ENCODE peak calls at places on chromosomes 12 and 14, in five cellular contexts. I, E, G, J and K are unnamed samples.

GRCh38 chr12:115998789-115999478 is 278.6 kb downstream of the MED13L start:
- DNase-seq in I (no peak), E (no peak), G (no peak), J (no peak), K (no peak)

GRCh38 chr12:104605685-104606084 is 148.9 kb downstream of the CHST11 start:
- DNase-seq in I (no peak), E (no peak), G (peak), J (no peak), K (no peak)

GRCh38 chr14:103372552-103373304 is 12.5 kb upstream of the MARK3 start:
- DNase-seq in I (no peak), E (no peak), G (no peak), J (no peak), K (no peak)

GRCh38 chr14:21852061-21852664 is 178.5 kb upstream of the OR4E1 start:
- DNase-seq in I (peak), E (peak), G (peak), J (peak), K (peak)

GRCh38 chr14:37246427-37246829 is 48.7 kb downstream of the MIPOL1 start:
- DNase-seq in I (no peak), E (no peak), G (no peak), J (no peak), K (no peak)

GRCh38 chr12:116558280-116559079 is 701 bp upstream of the MAP1LC3B2 start:
- DNase-seq in I (no peak), E (no peak), G (no peak), J (no peak), K (no peak)

GRCh38 chr14:21063479-21063878 is 5.9 kb downstream of the RNASE8 start:
- DNase-seq in I (no peak), E (no peak), G (no peak), J (no peak), K (no peak)

GRCh38 chr14:89252887-89253532 is 164.0 kb downstream of the FOXN3 start:
- DNase-seq in I (no peak), E (no peak), G (no peak), J (no peak), K (no peak)

GRCh38 chr12:113259499-113259953 is 38.3 kb downstream of the TPCN1 start:
- DNase-seq in I (no peak), E (no peak), G (peak), J (no peak), K (no peak)

GRCh38 chr12:75784591-75784990 is 247.0 kb downstream of the PHLDA1 start:
- DNase-seq in I (no peak), E (no peak), G (peak), J (no peak), K (no peak)

GRCh38 chr14:29814153-29815057 is 113.2 kb downstream of the PRKD1 start:
- DNase-seq in I (no peak), E (no peak), G (no peak), J (no peak), K (no peak)

GRCh38 chr14:45766247-45766646 is 513.2 kb upstream of the MIS18BP1 start:
- DNase-seq in I (no peak), E (no peak), G (no peak), J (no peak), K (no peak)

GRCh38 chr12:107344035-107344808 is 250.9 kb upstream of the CRY1 start:
- DNase-seq in I (no peak), E (no peak), G (no peak), J (no peak), K (no peak)

GRCh38 chr12:54300732-54301427 is at the start of gene NFE2:
- DNase-seq in I (no peak), E (no peak), G (peak), J (no peak), K (peak)

GRCh38 chr14:59882957-59883356 is 12.4 kb upstream of the RTN1 start:
- DNase-seq in I (no peak), E (no peak), G (no peak), J (no peak), K (no peak)

GRCh38 chr12:5257763-5258475 is 174.0 kb upstream of the NTF3 start:
- DNase-seq in I (no peak), E (no peak), G (no peak), J (no peak), K (no peak)

GRCh38 chr14:30698463-30698862 is 76.3 kb downstream of the SCFD1 start:
- DNase-seq in I (no peak), E (no peak), G (peak), J (no peak), K (no peak)

GRCh38 chr14:94598816-94599655 is 13.2 kb upstream of the SERPINA3 start:
- DNase-seq in I (no peak), E (no peak), G (peak), J (no peak), K (no peak)

GRCh38 chr12:13124661-13125505 is 21.4 kb upstream of the GSG1 start:
- DNase-seq in I (no peak), E (no peak), G (no peak), J (no peak), K (no peak)

GRCh38 chr12:32052300-32052691 is 54.4 kb upstream of the BICD1 start:
- DNase-seq in I (no peak), E (no peak), G (no peak), J (no peak), K (no peak)

GRCh38 chr14:62066304-62066703 is 304.1 kb downstream of the SNAPC1 start:
- DNase-seq in I (no peak), E (no peak), G (no peak), J (no peak), K (no peak)

GRCh38 chr14:21703357-21704339 is 30.0 kb upstream of the OR4E1 start:
- DNase-seq in I (no peak), E (no peak), G (no peak), J (no peak), K (peak)

GRCh38 chr12:79451988-79452387 is 238.8 kb downstream of the PAWR start:
- DNase-seq in I (no peak), E (no peak), G (peak), J (no peak), K (no peak)

GRCh38 chr12:117090816-117091711 is 8.2 kb downstream of the TESC start:
- DNase-seq in I (no peak), E (no peak), G (no peak), J (no peak), K (no peak)

GRCh38 chr12:105462841-105463240 is 132.3 kb downstream of the C12orf75 start:
- DNase-seq in I (no peak), E (no peak), G (no peak), J (no peak), K (no peak)

GRCh38 chr12:12628013-12628412 is 16.3 kb downstream of the CREBL2 start:
- DNase-seq in I (no peak), E (no peak), G (no peak), J (no peak), K (no peak)

GRCh38 chr12:19994970-19995369 is 373.4 kb upstream of the PDE3A start:
- DNase-seq in I (no peak), E (no peak), G (no peak), J (no peak), K (no peak)

GRCh38 chr12:115979351-115979750 is 298.1 kb downstream of the MED13L start:
- DNase-seq in I (no peak), E (no peak), G (no peak), J (no peak), K (no peak)

GRCh38 chr14:75229923-75230792 is 48.5 kb upstream of the FOS start:
- DNase-seq in I (peak), E (no peak), G (peak), J (peak), K (peak)

GRCh38 chr12:46374286-46374685 is 1.7 kb upstream of the SLC38A2 start:
- DNase-seq in I (no peak), E (no peak), G (no peak), J (no peak), K (no peak)

GRCh38 chr14:101927859-101928258 is 36.5 kb upstream of the DYNC1H1 start:
- DNase-seq in I (no peak), E (peak), G (peak), J (no peak), K (no peak)